ENCODE peak calls at places on chromosome 16, in five cellular contexts. F, Y, M, N and A are unnamed samples.

GRCh38 chr16:31699601-31700000 is 171.9 kb downstream of the AHSP start:
- DNase-seq in F (no peak), Y (no peak), M (no peak), N (no peak), A (no peak)

GRCh38 chr16:30923554-30924085 is at the start of gene FBXL19:
- DNase-seq in F (peak; percentile 79), Y (peak; percentile 89), M (peak; percentile 12), N (peak; percentile 57), A (no peak)

GRCh38 chr16:78770353-78771091 is 671.1 kb downstream of the WWOX start:
- DNase-seq in F (peak; percentile 84), Y (peak; percentile 76), M (peak; percentile 62), N (peak; percentile 54), A (peak; percentile 61)

GRCh38 chr16:73176577-73177013 is 128.7 kb upstream of the ZFHX3 start:
- DNase-seq in F (no peak), Y (peak; percentile 27), M (peak; percentile 96), N (peak; percentile 27), A (no peak)

GRCh38 chr16:78034530-78034929 is 12.2 kb downstream of the CLEC3A start:
- DNase-seq in F (no peak), Y (no peak), M (no peak), N (no peak), A (no peak)

GRCh38 chr16:70476272-70477020 is 22.1 kb downstream of the FCSK start:
- DNase-seq in F (no peak), Y (no peak), M (peak; percentile 77), N (no peak), A (no peak)

GRCh38 chr16:67268136-67268579 is 11.2 kb upstream of the PLEKHG4 start:
- DNase-seq in F (no peak), Y (no peak), M (peak; percentile 93), N (peak; percentile 86), A (no peak)

GRCh38 chr16:12017583-12017982 is 41.0 kb downstream of the SNX29 start:
- DNase-seq in F (no peak), Y (no peak), M (peak; percentile 62), N (no peak), A (no peak)

GRCh38 chr16:80260906-80261311 is 279.9 kb upstream of the DYNLRB2 start:
- DNase-seq in F (no peak), Y (peak; percentile 88), M (peak; percentile 36), N (peak; percentile 12), A (no peak)

GRCh38 chr16:22659933-22660332 is 149.2 kb downstream of the NPIPB5 start:
- DNase-seq in F (no peak), Y (no peak), M (no peak), N (no peak), A (no peak)

GRCh38 chr16:23862556-23862955 is 26.8 kb downstream of the PRKCB start:
- DNase-seq in F (no peak), Y (no peak), M (no peak), N (no peak), A (no peak)

GRCh38 chr16:23866628-23867027 is 30.8 kb downstream of the PRKCB start:
- DNase-seq in F (no peak), Y (no peak), M (no peak), N (no peak), A (no peak)

GRCh38 chr16:23861874-23862273 is 26.1 kb downstream of the PRKCB start:
- DNase-seq in F (no peak), Y (no peak), M (no peak), N (no peak), A (no peak)

GRCh38 chr16:23865853-23866252 is 30.1 kb downstream of the PRKCB start:
- DNase-seq in F (peak; percentile 75), Y (no peak), M (no peak), N (no peak), A (no peak)

DNA sequence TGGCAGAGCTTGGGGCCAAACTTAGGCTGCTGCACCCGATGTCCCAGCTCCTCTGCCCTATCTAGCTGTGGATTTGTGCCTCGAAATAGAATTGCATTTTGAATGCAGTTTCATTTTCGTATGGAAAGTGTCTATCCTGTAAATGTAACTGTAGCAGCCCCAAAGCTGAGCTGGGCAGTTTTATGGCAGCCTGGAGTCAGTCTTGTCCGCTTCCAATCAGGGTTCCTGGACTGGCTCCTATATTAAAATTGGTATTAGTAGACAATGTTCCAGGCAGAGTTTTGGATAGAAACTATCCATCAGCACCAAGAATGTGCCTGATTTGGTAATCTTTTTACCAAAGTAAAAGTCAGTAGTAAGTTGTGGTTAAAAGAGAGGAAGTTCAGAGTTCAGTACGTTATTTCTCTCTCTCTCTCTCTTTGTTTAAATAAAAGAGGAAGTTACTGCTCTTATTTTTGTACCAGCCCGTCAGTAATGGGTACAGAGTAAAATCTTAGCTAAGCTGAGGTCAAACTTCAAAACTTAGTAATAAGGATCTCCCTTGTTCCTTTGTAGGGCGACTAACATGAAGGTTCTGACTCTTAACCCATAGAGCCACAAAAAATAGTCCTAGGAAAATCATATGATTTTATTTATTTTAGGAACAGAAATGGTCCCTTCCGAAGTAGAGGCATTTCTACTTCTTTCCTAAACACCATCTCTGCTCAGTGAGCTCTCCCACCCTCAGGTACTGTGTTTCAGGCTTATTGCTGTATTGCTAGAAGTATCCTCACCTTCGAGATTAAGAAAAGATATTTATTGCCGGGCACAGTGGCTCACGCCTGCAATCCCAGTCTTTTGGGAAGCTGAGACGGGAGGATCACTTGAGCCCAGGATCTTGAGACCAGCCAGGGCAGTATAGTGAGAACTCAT is 28.0 kb downstream of the PRKCB start:
- DNase-seq in F (no peak), Y (no peak), M (no peak), N (no peak), A (peak; percentile 86)
- TF ChIP-seq EZH2phosphoT487 in F (no peak), Y (no peak), M (no peak), N (no peak), A (no peak)

GRCh38 chr16:75254359-75254837 is 3.0 kb upstream of the BCAR1 start:
- DNase-seq in F (peak; percentile 70), Y (no peak), M (peak; percentile 96), N (peak; percentile 55), A (no peak)
- TF ChIP-seq EZH2phosphoT487 in F (no peak), Y (no peak), M (no peak), N (no peak), A (no peak)

DNA sequence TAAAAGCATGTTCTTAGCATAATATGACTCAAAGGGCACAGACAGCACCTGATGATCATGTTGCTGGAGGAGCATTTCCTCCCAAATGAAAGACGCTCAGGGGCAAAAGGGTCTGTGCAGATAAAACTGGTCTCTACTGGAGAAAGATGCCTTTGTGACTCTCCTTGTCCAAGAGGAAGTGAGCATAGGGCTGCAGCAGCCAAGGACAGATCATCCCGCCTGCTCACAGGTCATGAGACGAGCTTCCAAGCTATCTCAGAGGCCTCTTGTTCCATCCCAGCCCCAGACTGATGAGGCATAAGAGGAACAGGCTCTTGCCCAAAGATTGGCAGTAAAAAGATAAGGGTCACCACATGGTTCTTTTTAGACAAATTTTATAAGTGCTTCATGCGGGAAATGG is 141.8 kb downstream of the KATNIP start:
- DNase-seq in F (no peak), Y (no peak), M (no peak), N (no peak), A (no peak)
- TF ChIP-seq EZH2phosphoT487 in F (no peak), Y (no peak), M (no peak), N (no peak), A (no peak)

GRCh38 chr16:9311303-9311954 is 220.0 kb downstream of the HAPSTR1 start:
- DNase-seq in F (peak; percentile 73), Y (peak; percentile 58), M (peak; percentile 10), N (peak; percentile 29), A (no peak)

GRCh38 chr16:9306753-9307152 is 215.3 kb downstream of the HAPSTR1 start:
- DNase-seq in F (no peak), Y (no peak), M (no peak), N (no peak), A (no peak)

GRCh38 chr16:9309844-9310243 is 218.4 kb downstream of the HAPSTR1 start:
- DNase-seq in F (no peak), Y (no peak), M (no peak), N (no peak), A (no peak)

GRCh38 chr16:9308300-9309209 is 217.1 kb downstream of the HAPSTR1 start:
- DNase-seq in F (no peak), Y (no peak), M (no peak), N (peak; percentile 56), A (no peak)
- TF ChIP-seq EZH2phosphoT487 in F (no peak), Y (no peak), M (no peak), N (no peak), A (no peak)

DNA sequence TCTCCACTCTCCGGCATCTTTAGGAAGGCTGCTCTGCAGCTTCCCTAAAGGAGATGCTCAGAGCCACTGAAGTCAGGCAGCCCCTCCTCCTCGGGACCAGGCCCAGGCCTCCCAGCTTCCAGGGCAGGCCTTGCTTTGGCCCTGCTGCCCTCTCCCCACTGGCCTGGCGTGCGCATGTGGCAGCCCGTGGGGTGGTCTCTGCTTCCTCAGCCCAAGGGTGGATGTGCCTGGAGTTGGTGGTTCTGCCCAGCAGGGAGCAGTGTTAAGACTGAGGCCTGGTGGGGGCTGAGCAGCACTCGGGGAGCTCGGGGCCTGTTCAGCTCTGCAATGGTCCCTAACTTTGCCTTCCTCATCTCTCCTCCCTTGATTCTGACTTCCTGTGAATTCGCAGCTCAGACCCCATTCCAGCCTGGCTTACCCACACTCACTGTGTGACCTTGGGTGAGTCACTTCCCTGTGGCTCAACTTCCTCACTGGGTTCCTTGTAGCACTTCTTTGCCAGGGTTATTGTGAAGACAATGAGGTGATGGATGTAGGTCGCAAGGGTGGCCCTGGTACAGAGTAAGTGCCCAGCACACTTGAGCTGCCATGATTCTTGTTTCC is 63.2 kb downstream of the NKD1 start:
- DNase-seq in F (no peak), Y (no peak), M (peak; percentile 30), N (no peak), A (no peak)
- TF ChIP-seq EZH2phosphoT487 in F (no peak), Y (no peak), M (no peak), N (no peak), A (no peak)

DNA sequence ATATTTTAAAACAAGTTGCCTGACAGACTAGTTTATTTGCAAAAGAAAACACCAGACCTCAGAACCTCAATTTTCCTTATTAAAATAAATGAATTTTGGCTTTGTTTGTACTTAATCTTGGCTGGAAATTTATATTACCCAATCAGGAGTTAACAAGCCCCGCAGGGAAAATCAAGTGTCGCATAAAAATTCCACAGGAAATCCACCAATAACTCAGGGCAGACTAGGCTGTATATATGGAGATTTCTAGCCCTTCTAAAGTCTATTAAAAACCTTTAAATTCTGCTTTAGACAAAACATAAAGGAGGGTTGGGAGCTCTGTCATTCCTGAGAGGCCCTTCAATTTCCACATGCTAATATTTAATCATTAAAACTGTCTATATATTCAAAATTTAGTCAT is 434.8 kb downstream of the CDH11 start:
- DNase-seq in F (no peak), Y (no peak), M (no peak), N (no peak), A (no peak)
- TF ChIP-seq EZH2phosphoT487 in F (no peak), Y (no peak), M (no peak), N (no peak), A (no peak)